ENCODE peak calls at places on chromosomes 2 and 18, in six cellular contexts. C, N, J, O, E and S are unnamed samples.

GRCh38 chr2:136057802-136058140 is 60.2 kb downstream of the CXCR4 start:
- DNase-seq in E (no peak), O (no peak), J (no peak), N (no peak), C (no peak), S (no peak)

GRCh38 chr18:3177902-3178687 is 41.7 kb downstream of the MYOM1 start:
- DNase-seq in O (no peak), J (peak; percentile 48), C (peak; percentile 19), E (no peak), N (no peak), S (no peak)

GRCh38 chr2:88671786-88672427 is 19.6 kb upstream of the RPIA start:
- DNase-seq in O (no peak), J (no peak), E (peak; percentile 38), N (no peak), C (peak; percentile 70), S (peak; percentile 85)

GRCh38 chr2:17763641-17764333 is 9.8 kb downstream of the GEN1 start:
- DNase-seq in N (no peak), C (no peak), J (no peak), E (no peak), O (no peak), S (no peak)

GRCh38 chr2:11234309-11234708 is 79.0 kb downstream of the SLC66A3 start:
- DNase-seq in C (peak; percentile 28), N (no peak), O (no peak), J (no peak), E (no peak), S (no peak)

GRCh38 chr2:13005048-13005447 is 288.3 kb downstream of the TRIB2 start:
- DNase-seq in J (no peak), O (no peak), C (no peak), E (no peak), N (no peak), S (no peak)

GRCh38 chr2:94978917-94979316 is 46.6 kb upstream of the MAL start:
- DNase-seq in C (no peak), J (no peak), N (no peak), O (no peak), E (no peak), S (no peak)

GRCh38 chr2:158729873-158730620 is 65.1 kb upstream of the DAPL1 start:
- DNase-seq in N (no peak), C (no peak), J (no peak), O (no peak), E (no peak), S (no peak)

GRCh38 chr2:136013962-136014361 is 28.5 kb upstream of the DARS1 start:
- DNase-seq in C (no peak), E (no peak), J (no peak), O (no peak), N (no peak), S (no peak)

GRCh38 chr2:207867075-207867474 is 97.4 kb upstream of the FZD5 start:
- DNase-seq in C (peak; percentile 19), O (no peak), N (no peak), E (no peak), J (no peak), S (no peak)

GRCh38 chr2:101114815-101115214 is 36.4 kb downstream of the TBC1D8 start:
- DNase-seq in C (no peak), N (no peak), J (peak; percentile 56), O (no peak), E (no peak), S (no peak)
- H3K4me1 ChIP-seq in C (peaks cover 11% of the 10 kb centered on the region), N (peaks cover 26% of the 10 kb centered on the region), J (peaks cover 8% of the 10 kb centered on the region), O (peaks cover 87% of the 10 kb centered on the region), E (peaks cover 9% of the 10 kb centered on the region), S (peaks cover 18% of the 10 kb centered on the region)

GRCh38 chr2:121237336-121237979 is 47.5 kb downstream of the TFCP2L1 start:
- DNase-seq in E (no peak), O (no peak), C (no peak), N (no peak), J (no peak), S (peak; percentile 13)
- H3K4me1 ChIP-seq in E (no peaks in the 10 kb centered on the region), O (no peaks in the 10 kb centered on the region), C (no peaks in the 10 kb centered on the region), N (no peaks in the 10 kb centered on the region), J (no peaks in the 10 kb centered on the region), S (no peaks in the 10 kb centered on the region)

DNA sequence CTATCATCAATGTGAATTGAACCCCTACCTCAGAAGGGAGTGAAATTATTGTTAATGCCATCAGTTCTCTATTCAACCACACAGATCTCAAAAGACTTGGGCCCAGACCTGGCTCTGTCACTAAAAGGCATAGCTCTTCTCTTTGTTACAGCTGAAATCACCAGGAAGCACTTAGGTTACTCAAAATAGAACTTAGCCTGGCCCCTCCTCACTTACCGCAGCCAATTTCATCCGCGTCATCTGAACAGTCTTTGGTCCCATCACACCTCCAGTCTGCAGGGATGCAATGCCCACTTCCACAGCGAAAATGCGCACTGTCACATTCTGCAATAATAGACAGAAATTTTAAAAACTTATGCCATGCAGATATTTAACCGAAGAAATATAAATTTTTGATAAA is 41.8 kb downstream of the LRP2 start:
- DNase-seq in C (no peak), N (no peak), O (no peak), J (no peak), E (no peak), S (no peak)
- H3K4me1 ChIP-seq in C (no peaks in the 10 kb centered on the region), N (no peaks in the 10 kb centered on the region), O (no peaks in the 10 kb centered on the region), J (no peaks in the 10 kb centered on the region), E (peaks cover 35% of the 10 kb centered on the region), S (no peaks in the 10 kb centered on the region)

DNA sequence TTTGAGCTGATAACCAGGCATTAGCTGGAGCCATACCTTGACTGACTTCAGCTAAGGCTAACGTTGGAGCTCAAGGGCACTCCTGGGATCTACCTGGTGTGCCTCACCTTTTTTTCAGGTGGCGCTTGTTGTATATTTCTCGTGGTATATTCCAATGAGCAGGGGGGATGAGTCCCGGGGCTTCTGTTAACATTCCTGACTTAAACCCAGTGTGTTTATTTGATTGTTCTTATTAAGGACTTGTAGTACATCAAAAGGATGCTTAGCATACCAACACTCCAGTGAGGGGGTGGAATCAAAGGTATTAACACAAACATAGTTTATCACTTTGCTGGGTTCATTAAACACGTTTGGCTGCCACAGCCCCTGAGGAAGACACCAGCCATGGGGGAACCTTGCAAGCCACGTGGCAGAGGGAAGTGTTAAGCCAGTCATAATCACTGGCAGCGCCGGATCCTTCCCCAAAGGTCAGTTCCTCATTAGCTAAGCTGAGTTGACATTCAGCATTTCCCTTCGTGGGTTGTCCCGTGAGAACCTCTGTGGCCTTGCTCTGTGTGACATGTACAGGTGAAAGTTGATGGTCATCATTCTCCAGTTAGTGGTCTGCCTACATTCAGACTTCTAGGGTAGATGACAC is 119.5 kb upstream of the MCFD2 start:
- DNase-seq in O (peak; percentile 29), N (no peak), C (no peak), J (no peak), E (peak; percentile 64), S (peak; percentile 27)
- H3K4me1 ChIP-seq in O (peaks cover 24% of the 10 kb centered on the region), N (peaks cover 30% of the 10 kb centered on the region), C (peaks cover 48% of the 10 kb centered on the region), J (peaks cover 11% of the 10 kb centered on the region), E (peaks cover 43% of the 10 kb centered on the region), S (peaks cover 43% of the 10 kb centered on the region)

DNA sequence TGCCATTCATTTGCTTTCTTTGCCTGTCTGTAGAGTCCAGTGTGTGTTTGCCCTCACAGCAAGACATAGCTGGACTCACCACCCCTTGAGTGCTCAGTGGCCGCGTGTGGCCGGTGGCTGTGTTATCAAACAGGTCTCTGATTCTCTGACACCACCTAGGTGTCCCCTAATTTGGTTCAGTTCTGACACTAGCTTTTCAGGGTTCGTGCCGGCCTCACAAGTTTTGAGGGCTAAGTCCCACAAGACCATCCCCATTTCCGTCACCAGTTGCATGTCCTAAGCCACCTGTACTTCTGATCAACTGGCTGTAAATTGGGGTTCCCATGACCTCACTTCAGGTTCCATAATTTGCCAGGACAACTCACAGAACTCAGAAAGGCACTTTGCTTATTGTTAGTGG is 23.5 kb downstream of the NCK2 start:
- DNase-seq in J (no peak), N (no peak), O (no peak), C (no peak), E (no peak), S (no peak)
- H3K4me1 ChIP-seq in J (no peaks in the 10 kb centered on the region), N (no peaks in the 10 kb centered on the region), O (peaks cover 3% of the 10 kb centered on the region), C (peaks cover 3% of the 10 kb centered on the region), E (peaks cover 21% of the 10 kb centered on the region), S (peaks cover 5% of the 10 kb centered on the region)

DNA sequence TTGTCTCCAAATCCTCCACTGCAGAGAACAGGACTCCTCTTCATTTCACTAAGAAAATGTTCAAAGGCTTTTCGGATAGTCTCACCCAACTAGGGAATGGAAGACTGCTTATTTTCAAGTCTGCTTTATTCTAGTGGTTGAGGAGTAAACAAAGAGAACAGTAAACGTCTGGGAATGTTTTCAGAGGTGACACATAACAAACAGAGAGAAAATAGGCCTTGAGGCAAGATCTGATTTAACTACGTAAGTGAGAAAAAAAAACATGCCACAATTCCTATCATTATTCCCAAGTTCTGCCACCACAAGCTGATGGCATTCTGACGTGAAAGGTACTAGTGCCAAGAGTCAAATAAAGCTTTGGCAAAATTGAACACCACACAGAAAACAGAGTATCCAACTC is 16.7 kb upstream of the WIPF1 start:
- DNase-seq in O (no peak), N (no peak), C (peak; percentile 81), E (no peak), J (no peak), S (peak; percentile 67)
- H3K4me1 ChIP-seq in O (peaks cover 27% of the 10 kb centered on the region), N (no peaks in the 10 kb centered on the region), C (peaks cover 12% of the 10 kb centered on the region), E (no peaks in the 10 kb centered on the region), J (no peaks in the 10 kb centered on the region), S (peaks cover 66% of the 10 kb centered on the region)